ENCODE peak calls at places on chromosomes 7 and 10, in seven cellular contexts. F is cardiac muscle cell; P is fibroblast of villous mesenchyme; K is left ventricle myocardium inferior; M is CD4-positive, alpha-beta T cell; A is tibial artery; R is neural crest cell. N is an unnamed sample.

GRCh38 chr10:10758306-10758705 is 259.4 kb upstream of the CELF2 start:
- DNase-seq in F (no peak), P (no peak), K (peak), M (no peak), A (no peak), R (no peak), N (no peak)

GRCh38 chr7:115327326-115327725 is 405.4 kb downstream of the MDFIC start:
- DNase-seq in F (no peak), P (no peak), K (no peak), M (no peak), A (no peak), R (no peak), N (no peak)

GRCh38 chr7:67462781-67463191 is 466.2 kb downstream of the TYW1 start:
- DNase-seq in F (peak), P (peak), K (no peak), M (no peak), A (no peak), R (peak), N (no peak)

GRCh38 chr10:95526066-95526465 is 35.1 kb downstream of the SORBS1 start:
- DNase-seq in F (no peak), P (no peak), K (no peak), M (no peak), A (no peak), R (no peak), N (no peak)

GRCh38 chr10:65765006-65765546 is 1160.8 kb upstream of the LRRTM3 start:
- DNase-seq in F (no peak), P (no peak), K (no peak), M (no peak), A (no peak), R (no peak), N (no peak)

GRCh38 chr10:90125406-90125805 is 424.0 kb downstream of the KIF20B start:
- DNase-seq in F (no peak), P (peak), K (no peak), M (no peak), A (no peak), R (no peak), N (no peak)

GRCh38 chr7:44979481-44980392 is 922 bp upstream of the MYO1G start:
- DNase-seq in F (no peak), P (peak), K (no peak), M (no peak), A (no peak), R (no peak), N (no peak)

GRCh38 chr7:54897891-54898290 is 120.9 kb upstream of the EGFR start:
- DNase-seq in F (no peak), P (peak), K (no peak), M (no peak), A (no peak), R (no peak), N (no peak)

GRCh38 chr7:94975316-94975715 is 67.9 kb downstream of the PPP1R9A start:
- DNase-seq in F (no peak), P (peak), K (no peak), M (no peak), A (no peak), R (no peak), N (no peak)

GRCh38 chr10:62136931-62137330 is 131.7 kb downstream of the RTKN2 start:
- DNase-seq in F (no peak), P (peak), K (no peak), M (no peak), A (no peak), R (no peak), N (no peak)

DNA sequence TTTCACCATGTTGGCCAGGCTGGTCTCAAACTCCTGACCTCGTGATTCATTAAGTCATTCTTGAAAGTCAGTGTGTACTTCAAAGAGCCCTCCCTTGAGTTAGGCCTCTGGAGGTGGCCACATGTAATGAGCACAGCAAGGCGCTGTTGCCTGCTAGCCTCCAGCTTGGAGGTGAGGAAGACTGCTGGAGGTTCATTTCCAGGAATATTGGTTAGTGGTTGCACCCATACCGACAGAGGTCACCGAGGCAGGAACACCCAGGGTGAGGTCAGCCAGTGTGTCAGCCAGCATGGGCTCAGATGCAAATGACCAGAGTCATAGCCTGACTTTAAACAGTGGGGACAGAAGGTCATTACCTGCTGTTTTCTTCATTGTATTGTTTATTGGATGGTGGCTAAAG is 84.9 kb downstream of the PLPP4 start:
- DNase-seq in F (no peak), P (no peak), K (no peak), M (no peak), A (no peak), R (no peak), N (no peak)
- TF ChIP-seq CTCF in F (no peak), P (no peak), K (no peak), M (no peak), A (no peak), R (no peak), N (no peak)

GRCh38 chr7:74623135-74623534 is 34.4 kb upstream of the GTF2I start:
- DNase-seq in F (no peak), P (no peak), K (no peak), M (no peak), A (no peak), R (no peak), N (no peak)

GRCh38 chr7:74622228-74622749 is 35.2 kb upstream of the GTF2I start:
- DNase-seq in F (no peak), P (no peak), K (no peak), M (no peak), A (no peak), R (no peak), N (no peak)

GRCh38 chr7:74627699-74628411 is 29.7 kb upstream of the GTF2I start:
- DNase-seq in F (peak), P (peak), K (no peak), M (no peak), A (no peak), R (no peak), N (no peak)

GRCh38 chr7:74625446-74625845 is 32.1 kb upstream of the GTF2I start:
- DNase-seq in F (no peak), P (peak), K (no peak), M (no peak), A (no peak), R (no peak), N (no peak)
- TF ChIP-seq CTCF in F (peak), P (peak), K (peak), M (peak), A (peak), R (no peak), N (no peak)

GRCh38 chr10:111107023-111107422 is 30.2 kb downstream of the ADRA2A start:
- DNase-seq in F (no peak), P (no peak), K (no peak), M (no peak), A (no peak), R (no peak), N (no peak)
- TF ChIP-seq CTCF in F (no peak), P (no peak), K (no peak), M (no peak), A (no peak), R (no peak), N (no peak)

GRCh38 chr10:11880169-11881027 is 57.2 kb downstream of the PROSER2 start:
- DNase-seq in F (no peak), P (no peak), K (no peak), M (no peak), A (no peak), R (no peak), N (no peak)

GRCh38 chr10:11879387-11880168 is 56.4 kb downstream of the PROSER2 start:
- DNase-seq in F (no peak), P (no peak), K (no peak), M (no peak), A (no peak), R (no peak), N (no peak)

GRCh38 chr10:11882646-11883375 is 59.7 kb downstream of the PROSER2 start:
- DNase-seq in F (no peak), P (no peak), K (no peak), M (no peak), A (no peak), R (no peak), N (no peak)

GRCh38 chr10:11881028-11881476 is 57.9 kb downstream of the PROSER2 start:
- DNase-seq in F (no peak), P (no peak), K (no peak), M (no peak), A (no peak), R (no peak), N (no peak)

DNA sequence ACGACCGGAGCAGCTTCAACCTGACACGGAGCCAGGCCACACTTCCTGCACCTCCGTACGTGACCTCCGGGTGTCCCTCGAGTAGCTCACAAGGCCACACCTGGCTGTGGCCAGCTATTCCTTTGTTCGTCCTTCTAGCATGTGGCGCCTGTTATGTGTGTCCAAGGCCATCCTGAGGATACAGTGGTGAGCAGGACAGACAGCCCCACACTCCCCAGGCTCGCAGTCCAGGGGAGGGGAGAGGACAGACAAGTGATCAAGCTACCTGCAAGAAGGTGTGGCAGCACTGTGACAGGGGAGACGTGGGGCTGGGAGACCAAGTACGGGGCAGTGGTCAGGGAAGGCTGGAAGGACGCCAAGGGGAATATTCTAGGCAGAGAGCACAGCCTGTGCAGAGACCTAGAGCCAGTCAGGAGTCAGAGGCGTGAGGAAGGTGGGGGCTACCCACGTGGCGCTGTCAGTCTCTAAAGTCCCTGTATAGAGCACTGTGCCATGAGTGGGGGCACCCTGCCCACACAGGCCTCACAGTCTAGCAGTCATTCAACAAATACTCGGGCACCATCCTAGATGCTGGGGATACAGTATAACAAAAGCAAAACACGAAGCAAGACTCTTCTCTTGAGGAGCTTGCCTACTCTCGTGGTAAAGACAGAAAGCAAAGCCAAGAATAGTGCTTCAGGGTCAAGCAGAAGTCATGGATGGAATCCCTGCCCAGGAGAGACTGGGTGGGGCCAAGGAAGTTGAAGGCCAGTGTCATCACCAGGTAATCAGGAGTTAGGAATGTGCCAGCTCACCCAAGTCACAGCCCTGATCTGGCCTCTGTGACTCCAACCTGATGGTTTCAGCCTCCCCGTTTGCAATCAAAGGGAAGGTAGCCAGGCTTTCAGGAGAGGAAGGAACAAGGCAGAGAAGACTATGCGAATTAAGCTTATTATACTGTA is 58.6 kb downstream of the PROSER2 start:
- DNase-seq in F (no peak), P (no peak), K (no peak), M (no peak), A (no peak), R (no peak), N (peak)
- TF ChIP-seq CTCF in F (no peak), P (no peak), K (no peak), M (no peak), A (no peak), R (peak), N (no peak)

DNA sequence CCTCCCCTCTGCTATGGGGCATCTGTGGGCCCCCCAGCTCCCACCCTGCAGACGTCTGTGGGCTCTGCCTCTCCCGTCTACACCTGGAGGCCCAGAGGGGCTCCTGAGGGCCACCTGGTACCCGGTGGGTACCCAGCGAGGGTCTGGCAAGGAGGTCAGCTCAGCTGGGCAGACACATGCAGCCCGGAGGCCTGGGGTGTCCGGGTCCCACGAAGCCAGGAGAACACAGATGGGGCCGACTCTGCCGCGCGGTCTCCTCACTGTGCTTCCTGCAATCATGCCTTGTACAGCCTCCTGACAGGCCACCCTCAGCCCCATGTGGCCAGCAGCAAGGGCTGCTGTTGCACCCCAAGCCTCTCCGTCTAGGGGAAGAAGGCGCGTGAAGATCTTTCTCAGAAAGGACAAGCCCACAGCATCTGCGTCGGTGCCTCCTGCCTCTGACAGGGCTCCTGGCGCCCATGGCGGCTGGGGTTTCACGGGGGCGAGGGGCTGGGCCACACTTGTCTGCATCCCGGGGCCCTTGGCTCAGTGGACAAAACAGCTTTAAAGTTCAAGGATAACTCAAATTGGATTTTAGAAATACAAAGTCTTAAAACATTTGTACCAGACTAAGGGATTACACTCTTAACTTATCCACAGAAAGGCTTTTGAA is 391.3 kb downstream of the DNAJB6 start:
- DNase-seq in F (no peak), P (no peak), K (no peak), M (no peak), A (no peak), R (no peak), N (no peak)
- TF ChIP-seq CTCF in F (no peak), P (no peak), K (no peak), M (no peak), A (no peak), R (no peak), N (no peak)

DNA sequence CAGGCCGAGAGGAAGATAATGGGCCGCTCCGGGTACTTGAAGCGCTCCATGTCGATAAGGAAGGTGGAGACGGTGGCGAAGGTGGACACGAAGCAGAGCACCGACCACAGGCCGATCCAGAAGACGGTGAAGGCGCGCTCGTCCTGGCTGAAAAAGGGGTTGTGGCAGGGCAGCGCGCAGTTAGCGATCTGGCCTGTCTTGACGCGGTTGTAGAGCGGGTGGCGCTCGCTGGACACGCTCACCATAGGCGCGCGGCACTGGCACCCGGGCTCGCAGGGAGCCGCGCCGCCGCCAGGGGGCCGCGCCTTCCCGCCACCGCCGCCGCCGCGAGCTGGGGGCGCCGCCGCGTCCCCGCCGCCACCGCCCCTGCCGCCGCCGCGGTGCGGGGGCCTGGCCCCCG is 1.6 kb downstream of the FZD8 start:
- DNase-seq in F (peak), P (peak), K (peak), M (no peak), A (peak), R (peak), N (peak)
- TF ChIP-seq CTCF in F (peak), P (peak), K (peak), M (no peak), A (peak), R (peak), N (peak)

GRCh38 chr10:124537891-124538290 is 76.3 kb downstream of the LHPP start:
- DNase-seq in F (no peak), P (no peak), K (no peak), M (no peak), A (no peak), R (no peak), N (no peak)

GRCh38 chr10:124535731-124536495 is 74.3 kb downstream of the LHPP start:
- DNase-seq in F (no peak), P (no peak), K (no peak), M (no peak), A (no peak), R (no peak), N (no peak)

GRCh38 chr10:124534821-124535601 is 73.4 kb downstream of the LHPP start:
- DNase-seq in F (no peak), P (no peak), K (no peak), M (no peak), A (no peak), R (no peak), N (no peak)

GRCh38 chr10:124537166-124537725 is 75.6 kb downstream of the LHPP start:
- DNase-seq in F (no peak), P (no peak), K (no peak), M (no peak), A (no peak), R (no peak), N (no peak)

DNA sequence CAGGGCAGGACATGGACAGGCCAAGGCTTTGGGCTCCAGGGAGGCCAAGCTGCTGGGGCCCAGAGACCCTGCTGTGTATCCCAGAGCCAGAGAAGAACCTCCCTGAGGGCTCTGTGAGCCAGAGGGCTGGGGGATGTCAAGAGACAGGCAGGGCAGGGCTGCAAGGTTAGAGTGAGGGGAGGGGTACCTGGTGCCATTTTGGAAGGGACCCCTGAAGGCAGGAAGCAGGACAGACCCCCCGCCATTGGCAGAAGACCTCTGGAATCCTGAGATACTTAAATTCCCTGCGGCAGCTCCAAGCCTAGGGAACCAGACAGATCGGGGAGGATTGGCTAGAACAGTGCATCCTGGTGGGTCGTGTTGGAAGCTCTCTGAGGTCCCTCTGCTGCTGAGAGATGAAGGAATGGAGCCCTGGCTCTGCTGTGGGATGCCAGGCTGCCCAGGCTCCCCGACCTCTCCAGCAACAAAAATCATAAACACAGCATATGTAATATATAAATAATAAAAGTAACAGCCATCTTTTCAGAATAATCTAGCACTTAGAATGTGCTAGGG is 75.0 kb downstream of the LHPP start:
- DNase-seq in F (no peak), P (no peak), K (no peak), M (no peak), A (no peak), R (no peak), N (no peak)
- TF ChIP-seq CTCF in F (no peak), P (no peak), K (no peak), M (no peak), A (no peak), R (no peak), N (no peak)